ENCODE peak calls at places on chromosomes 5 and 9, in eight cellular contexts. J is AG08395; G is T-helper 2 cell; M is effector CD4-positive, alpha-beta T cell; X is stromal cell of bone marrow; F is HCEC 1CT; R is cardiac fibroblast; E is brain microvascular endothelial cell. N is an unnamed sample.

GRCh38 chr9:38417003-38417965 is 7.0 kb downstream of the IGFBPL1 start:
- DNase-seq in J (no peak), G (no peak), M (no peak), X (no peak), F (peak; percentile 11), R (no peak), E (no peak), N (no peak)

GRCh38 chr9:133725886-133726285 is 12.3 kb downstream of the SARDH start:
- DNase-seq in J (no peak), G (no peak), M (no peak), X (no peak), F (no peak), R (no peak), E (no peak), N (no peak)

GRCh38 chr9:78775211-78775610 is 478.3 kb downstream of the PSAT1 start:
- DNase-seq in J (no peak), G (no peak), M (no peak), X (no peak), F (no peak), R (no peak), E (no peak), N (no peak)

GRCh38 chr9:76351006-76351405 is 43.2 kb downstream of the RFK start:
- DNase-seq in J (no peak), G (no peak), M (no peak), X (no peak), F (no peak), R (no peak), E (no peak), N (no peak)

GRCh38 chr5:40317023-40317422 is 362.7 kb upstream of the PTGER4 start:
- DNase-seq in J (no peak), G (no peak), M (no peak), X (no peak), F (no peak), R (no peak), E (no peak), N (no peak)

GRCh38 chr9:112069318-112070169 is 105.6 kb downstream of the SUSD1 start:
- DNase-seq in J (no peak), G (no peak), M (no peak), X (no peak), F (no peak), R (no peak), E (no peak), N (peak; percentile 53)

GRCh38 chr5:123059455-123059854 is 22.9 kb upstream of the PPIC start:
- DNase-seq in J (no peak), G (no peak), M (no peak), X (no peak), F (no peak), R (no peak), E (no peak), N (no peak)

GRCh38 chr9:111102793-111103474 is 64.7 kb upstream of the LPAR1 start:
- DNase-seq in J (no peak), G (no peak), M (no peak), X (peak; percentile 34), F (peak; percentile 39), R (peak; percentile 37), E (no peak), N (no peak)

GRCh38 chr5:123610665-123611406 is 98.9 kb downstream of the CSNK1G3 start:
- DNase-seq in J (peak; percentile 60), G (no peak), M (peak; percentile 12), X (peak; percentile 48), F (peak; percentile 60), R (peak; percentile 86), E (peak; percentile 60), N (peak; percentile 17)

GRCh38 chr9:111108946-111109345 is 70.7 kb upstream of the LPAR1 start:
- DNase-seq in J (peak; percentile 91), G (no peak), M (no peak), X (peak; percentile 83), F (peak; percentile 83), R (peak; percentile 83), E (peak; percentile 34), N (no peak)

GRCh38 chr5:61966991-61967390 is 339.0 kb upstream of the KIF2A start:
- DNase-seq in J (no peak), G (no peak), M (no peak), X (no peak), F (no peak), R (no peak), E (no peak), N (no peak)

GRCh38 chr5:2701592-2701991 is 49.9 kb downstream of the IRX2 start:
- DNase-seq in J (no peak), G (no peak), M (no peak), X (no peak), F (no peak), R (no peak), E (no peak), N (no peak)

GRCh38 chr5:166369326-166369725 is 1922.1 kb upstream of the WWC1 start:
- DNase-seq in J (no peak), G (no peak), M (no peak), X (no peak), F (peak; percentile 32), R (no peak), E (no peak), N (no peak)

GRCh38 chr9:97854696-97855485 is 1.9 kb downstream of the FOXE1 start:
- DNase-seq in J (no peak), G (no peak), M (no peak), X (no peak), F (no peak), R (no peak), E (no peak), N (no peak)

GRCh38 chr5:138844812-138845513 is 30.2 kb downstream of the LRRTM2 start:
- DNase-seq in J (peak; percentile 71), G (no peak), M (no peak), X (peak; percentile 91), F (peak; percentile 82), R (peak; percentile 88), E (peak; percentile 59), N (no peak)

GRCh38 chr5:171714851-171715250 is 70.8 kb upstream of the SMIM23 start:
- DNase-seq in J (no peak), G (no peak), M (no peak), X (no peak), F (no peak), R (no peak), E (no peak), N (no peak)

GRCh38 chr5:181191526-181192336 is 13.3 kb downstream of the TRIM7 start:
- DNase-seq in J (peak; percentile 95), G (peak; percentile 93), M (peak; percentile 92), X (peak; percentile 89), F (peak; percentile 94), R (peak; percentile 96), E (peak; percentile 91), N (peak; percentile 83)

GRCh38 chr5:87340716-87341115 is 72.0 kb downstream of the CCNH start:
- DNase-seq in J (no peak), G (no peak), M (no peak), X (no peak), F (no peak), R (peak; percentile 31), E (no peak), N (peak; percentile 90)

N was measured in GM12878.